ENCODE peak calls at places on chromosomes 16 and 17, in eight cellular contexts. A, F, Y, B, X, D, J and E are unnamed samples.

GRCh38 chr17:39753514-39754160 is 15.9 kb downstream of the GRB7 start:
- DNase-seq in J (no peak), Y (peak), A (peak), X (no peak), F (no peak), D (peak), B (no peak), E (peak)

GRCh38 chr16:80151706-80152073 is 389.1 kb upstream of the DYNLRB2 start:
- DNase-seq in Y (no peak), B (no peak), J (no peak), D (no peak), X (no peak), F (no peak), A (no peak), E (no peak)

GRCh38 chr16:20114356-20114755 is 40.7 kb upstream of the GPR139 start:
- DNase-seq in A (no peak), F (no peak), D (no peak), X (no peak), J (no peak), B (no peak), Y (no peak), E (no peak)

GRCh38 chr16:17518441-17518840 is 47.7 kb upstream of the XYLT1 start:
- DNase-seq in F (no peak), A (no peak), X (no peak), D (no peak), Y (no peak), B (no peak), J (no peak), E (no peak)

GRCh38 chr16:89619880-89620279 is 6.4 kb downstream of the DPEP1 start:
- DNase-seq in D (no peak), J (peak), Y (no peak), X (no peak), A (no peak), B (no peak), F (no peak), E (no peak)

GRCh38 chr17:27293359-27293897 is 486 bp upstream of the WSB1 start:
- DNase-seq in A (peak), J (no peak), D (no peak), Y (no peak), X (no peak), F (peak), B (no peak), E (no peak)

GRCh38 chr17:45705123-45706009 is 78.8 kb upstream of the CRHR1 start:
- DNase-seq in D (no peak), F (no peak), Y (no peak), X (no peak), J (no peak), A (no peak), B (no peak), E (no peak)

GRCh38 chr17:81566461-81567126 is 14.4 kb upstream of the FAAP100 start:
- DNase-seq in Y (no peak), X (no peak), A (no peak), D (peak), J (peak), F (no peak), B (no peak), E (peak)

GRCh38 chr16:86898386-86898785 is 320.0 kb downstream of the FOXL1 start:
- DNase-seq in J (no peak), D (no peak), B (no peak), Y (no peak), A (no peak), X (no peak), F (no peak), E (no peak)

GRCh38 chr16:4266372-4266771 is 6.5 kb downstream of the TFAP4 start:
- DNase-seq in D (no peak), X (no peak), B (no peak), J (no peak), F (no peak), A (no peak), Y (no peak), E (no peak)

GRCh38 chr17:77320501-77321256 is 179.9 kb downstream of the SEC14L1 start:
- DNase-seq in J (peak), D (peak), X (no peak), F (no peak), B (no peak), Y (peak), A (peak), E (no peak)

GRCh38 chr17:18360518-18360917 is 2.8 kb downstream of the SHMT1 start:
- DNase-seq in J (no peak), D (no peak), Y (no peak), B (no peak), F (no peak), X (no peak), A (no peak), E (no peak)

GRCh38 chr17:7167832-7168231 is 11.3 kb downstream of the ASGR1 start:
- DNase-seq in Y (no peak), F (no peak), A (no peak), D (peak), J (no peak), B (no peak), X (no peak), E (no peak)

GRCh38 chr17:81885869-81886548 is 5.4 kb downstream of the ALYREF start:
- DNase-seq in J (peak), Y (no peak), X (no peak), B (no peak), A (no peak), D (no peak), F (no peak), E (no peak)

GRCh38 chr16:29192329-29193247 is 207.7 kb downstream of the LAT start:
- DNase-seq in Y (no peak), B (peak), X (no peak), A (no peak), D (peak), F (no peak), J (peak), E (no peak)

GRCh38 chr17:27456681-27457404 is 595 bp downstream of the KSR1 start:
- DNase-seq in Y (peak), J (peak), D (no peak), F (no peak), X (no peak), B (no peak), A (peak), E (peak)

GRCh38 chr16:81313731-81314602 is 795 bp upstream of the GAN start:
- DNase-seq in B (no peak), Y (peak), X (no peak), A (no peak), J (no peak), D (no peak), F (peak), E (no peak)

GRCh38 chr17:77644981-77645380 is 313.5 kb upstream of the TNRC6C start:
- DNase-seq in D (no peak), F (peak), J (no peak), A (no peak), Y (peak), X (no peak), B (no peak), E (no peak)

GRCh38 chr16:85031451-85031850 is 3.9 kb downstream of the KIAA0513 start:
- DNase-seq in B (no peak), F (no peak), A (no peak), J (no peak), Y (no peak), D (no peak), X (no peak), E (no peak)

GRCh38 chr17:39462644-39463375 is 1.5 kb downstream of the CDK12 start:
- DNase-seq in D (no peak), J (no peak), B (no peak), X (no peak), Y (peak), F (no peak), A (no peak), E (peak)

GRCh38 chr17:75654176-75654575 is 12.8 kb downstream of the RECQL5 start:
- DNase-seq in Y (no peak), F (no peak), A (no peak), B (no peak), J (no peak), D (no peak), X (no peak), E (no peak)
- TF ChIP-seq CTCF in Y (no peak), F (no peak), A (no peak), B (peak), J (no peak), D (no peak), X (no peak), E (no peak)

GRCh38 chr17:918102-918740 is 61.4 kb downstream of the NXN start:
- DNase-seq in B (no peak), A (no peak), J (peak), X (no peak), F (no peak), D (no peak), Y (no peak), E (no peak)

GRCh38 chr17:915416-916201 is 64.0 kb downstream of the NXN start:
- DNase-seq in B (no peak), F (no peak), X (no peak), J (no peak), D (no peak), Y (no peak), A (no peak), E (no peak)

GRCh38 chr17:917391-917811 is 62.2 kb downstream of the NXN start:
- DNase-seq in X (no peak), D (no peak), Y (no peak), B (no peak), F (no peak), A (no peak), J (peak), E (no peak)

GRCh38 chr17:913207-913606 is 66.4 kb downstream of the NXN start:
- DNase-seq in A (no peak), Y (no peak), B (no peak), J (no peak), D (no peak), F (no peak), X (no peak), E (no peak)

DNA sequence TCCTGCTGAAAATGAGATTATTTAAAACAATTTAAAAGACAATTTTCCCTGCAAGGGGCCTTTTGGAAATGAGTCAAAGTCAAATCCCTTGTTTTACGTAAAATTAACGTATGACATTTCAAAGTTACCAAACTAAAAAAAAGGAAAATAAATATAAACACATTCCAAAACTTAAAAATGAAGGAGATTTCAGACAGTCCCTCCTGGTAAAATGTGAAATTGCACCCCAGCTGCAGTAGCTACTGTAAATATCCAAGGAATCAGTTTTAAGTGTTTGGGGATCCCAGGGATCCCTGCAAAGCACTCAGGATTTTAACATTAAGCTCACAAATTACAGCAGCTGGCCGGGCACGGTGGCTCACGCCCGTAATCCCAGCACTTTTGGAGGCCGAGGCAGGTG is 63.3 kb downstream of the NXN start:
- DNase-seq in D (no peak), Y (no peak), F (no peak), A (no peak), J (no peak), X (no peak), B (no peak), E (no peak)
- TF ChIP-seq CTCF in D (no peak), Y (no peak), F (no peak), A (no peak), J (no peak), X (no peak), B (peak), E (peak)

DNA sequence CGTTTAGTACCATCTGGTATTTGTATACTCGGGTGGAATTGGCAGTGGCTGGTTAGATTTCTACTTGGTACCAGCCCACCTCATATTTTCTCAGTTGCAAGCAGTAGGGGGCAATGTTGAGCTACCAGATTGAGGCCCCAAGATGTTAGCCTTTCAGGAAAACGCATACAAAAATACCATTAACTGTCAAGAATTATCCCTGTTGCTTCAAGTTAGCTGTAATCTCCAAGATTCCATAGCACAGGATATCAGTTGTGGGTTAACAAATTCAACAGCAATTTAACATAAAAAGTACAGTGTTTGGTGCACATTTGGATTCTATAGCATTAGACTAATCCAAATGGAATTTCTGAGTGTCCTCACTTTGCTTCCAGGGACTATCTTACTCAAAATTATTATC is 188.2 kb downstream of the FTO start:
- DNase-seq in F (peak), X (no peak), D (peak), A (peak), Y (peak), J (no peak), B (no peak), E (peak)
- TF ChIP-seq CTCF in F (peak), X (peak), D (peak), A (peak), Y (peak), J (peak), B (peak), E (peak)

GRCh38 chr17:58006924-58007780 is at the start of gene SRSF1:
- DNase-seq in B (peak), A (peak), X (peak), D (peak), J (peak), Y (peak), F (peak), E (peak)

GRCh38 chr17:58005728-58006562 is 1.1 kb downstream of the SRSF1 start:
- DNase-seq in D (no peak), A (no peak), B (no peak), F (peak), J (no peak), Y (no peak), X (no peak), E (no peak)

GRCh38 chr17:58010067-58010799 is 3.2 kb upstream of the SRSF1 start:
- DNase-seq in F (no peak), Y (no peak), J (no peak), D (no peak), X (no peak), A (no peak), B (no peak), E (no peak)

GRCh38 chr17:58006563-58006923 is 503 bp downstream of the SRSF1 start:
- DNase-seq in F (no peak), J (peak), D (peak), X (peak), B (peak), Y (peak), A (no peak), E (peak)

GRCh38 chr17:58007781-58008706 is 998 bp upstream of the SRSF1 start:
- DNase-seq in J (peak), X (no peak), B (no peak), A (no peak), D (no peak), Y (no peak), F (no peak), E (no peak)
- TF ChIP-seq CTCF in J (no peak), X (no peak), B (no peak), A (no peak), D (no peak), Y (no peak), F (no peak), E (no peak)

DNA sequence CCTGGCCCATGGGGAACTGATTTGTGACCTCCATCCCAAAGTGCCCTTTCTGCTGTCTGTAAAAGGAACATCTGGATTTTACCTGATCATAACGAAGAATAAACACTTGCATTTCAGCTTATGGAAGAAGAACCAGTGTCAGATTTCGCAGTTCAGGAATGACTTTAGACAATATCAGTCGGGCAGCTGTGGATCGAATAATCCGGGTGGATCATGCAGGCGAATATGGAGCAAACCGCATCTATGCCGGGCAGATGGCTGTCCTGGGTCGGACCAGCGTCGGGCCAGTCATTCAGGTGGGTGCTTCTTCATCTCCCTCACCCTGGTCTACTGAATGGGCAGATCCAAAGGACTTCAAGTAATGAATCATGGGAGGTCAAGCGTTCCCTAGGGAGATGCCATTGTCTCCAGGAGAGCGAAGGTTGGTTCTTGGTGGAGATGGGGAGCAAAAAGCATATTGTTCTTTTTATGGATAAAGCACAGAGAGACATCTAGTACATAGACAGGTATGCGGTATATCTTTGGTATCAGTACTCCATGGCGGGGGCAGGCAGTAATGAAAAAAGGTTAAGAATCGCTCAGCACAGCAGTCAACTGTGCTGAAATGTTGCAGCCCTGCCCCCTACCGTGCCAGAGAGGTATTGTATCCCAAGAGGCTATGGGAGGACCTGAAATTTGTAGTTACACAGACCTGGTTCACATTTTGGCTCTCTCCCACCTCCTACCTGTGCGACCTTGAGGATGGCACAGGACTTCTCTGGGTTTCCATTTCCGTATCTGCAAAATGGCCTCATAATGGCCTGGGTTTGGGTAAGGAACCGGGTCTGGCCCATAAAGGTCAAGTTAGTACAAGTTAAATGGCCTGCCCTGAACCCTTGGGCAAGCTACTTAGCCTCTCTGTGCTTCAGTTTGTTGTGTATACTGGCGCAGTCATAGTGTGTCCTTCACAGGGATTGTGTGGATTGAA is 4.7 kb downstream of the COQ7 start:
- DNase-seq in B (no peak), J (no peak), D (no peak), A (peak), Y (peak), X (no peak), F (peak), E (peak)
- TF ChIP-seq CTCF in B (peak), J (peak), D (peak), A (peak), Y (peak), X (peak), F (peak), E (peak)

GRCh38 chr17:47698749-47699535 is 5.0 kb downstream of the TBKBP1 start:
- DNase-seq in D (no peak), Y (peak), X (no peak), F (peak), A (peak), B (no peak), J (peak), E (peak)

GRCh38 chr17:47700471-47701449 is 6.8 kb downstream of the TBKBP1 start:
- DNase-seq in Y (no peak), D (no peak), J (no peak), X (no peak), F (no peak), A (no peak), B (no peak), E (no peak)

GRCh38 chr17:47701603-47702002 is 7.6 kb downstream of the TBKBP1 start:
- DNase-seq in B (no peak), J (no peak), D (no peak), A (no peak), X (no peak), F (no peak), Y (no peak), E (no peak)

GRCh38 chr17:47697948-47698711 is 4.2 kb downstream of the TBKBP1 start:
- DNase-seq in X (no peak), J (no peak), A (peak), Y (no peak), D (no peak), F (no peak), B (no peak), E (no peak)

DNA sequence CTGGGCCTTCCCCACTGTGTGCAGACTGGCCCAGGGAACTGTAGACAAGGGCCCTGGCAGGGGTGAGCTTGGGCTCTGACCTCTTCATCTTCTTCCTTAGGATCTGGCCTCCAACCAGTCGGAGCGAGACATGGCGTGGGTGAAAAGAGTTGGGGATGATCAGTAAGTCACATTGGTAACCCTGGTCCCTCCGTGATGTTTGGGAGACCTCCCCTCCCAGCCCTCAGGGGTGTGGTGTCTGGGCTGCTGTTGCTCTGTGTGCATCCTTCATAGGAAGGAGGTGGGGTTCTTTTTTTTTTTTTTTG is 5.5 kb downstream of the TBKBP1 start:
- DNase-seq in B (no peak), D (no peak), J (no peak), X (no peak), Y (no peak), A (no peak), F (no peak), E (no peak)
- TF ChIP-seq CTCF in B (no peak), D (no peak), J (no peak), X (no peak), Y (no peak), A (no peak), F (no peak), E (no peak)

GRCh38 chr16:66701061-66701460 is 4.5 kb upstream of the CMTM4 start:
- DNase-seq in B (no peak), J (no peak), D (no peak), A (no peak), Y (no peak), F (no peak), X (no peak), E (no peak)
- TF ChIP-seq CTCF in B (no peak), J (no peak), D (no peak), A (no peak), Y (no peak), F (no peak), X (no peak), E (no peak)

GRCh38 chr16:2277466-2278271 is 9.7 kb upstream of the RNPS1 start:
- DNase-seq in D (no peak), X (no peak), A (no peak), F (no peak), Y (no peak), J (no peak), B (no peak), E (no peak)

GRCh38 chr16:2280461-2280860 is 12.5 kb upstream of the RNPS1 start:
- DNase-seq in J (no peak), F (no peak), A (no peak), X (no peak), B (no peak), D (no peak), Y (no peak), E (no peak)

GRCh38 chr16:2276501-2277195 is 8.7 kb upstream of the RNPS1 start:
- DNase-seq in B (no peak), X (no peak), J (no peak), F (no peak), D (no peak), A (no peak), Y (no peak), E (no peak)

GRCh38 chr16:2278956-2279800 is 11.3 kb upstream of the RNPS1 start:
- DNase-seq in Y (no peak), J (no peak), D (no peak), B (no peak), A (no peak), X (no peak), F (no peak), E (no peak)

GRCh38 chr16:2278272-2278608 is 10.3 kb upstream of the RNPS1 start:
- DNase-seq in Y (peak), D (no peak), F (no peak), J (no peak), B (no peak), A (no peak), X (no peak), E (no peak)
- TF ChIP-seq CTCF in Y (no peak), D (no peak), F (no peak), J (no peak), B (peak), A (no peak), X (no peak), E (no peak)

DNA sequence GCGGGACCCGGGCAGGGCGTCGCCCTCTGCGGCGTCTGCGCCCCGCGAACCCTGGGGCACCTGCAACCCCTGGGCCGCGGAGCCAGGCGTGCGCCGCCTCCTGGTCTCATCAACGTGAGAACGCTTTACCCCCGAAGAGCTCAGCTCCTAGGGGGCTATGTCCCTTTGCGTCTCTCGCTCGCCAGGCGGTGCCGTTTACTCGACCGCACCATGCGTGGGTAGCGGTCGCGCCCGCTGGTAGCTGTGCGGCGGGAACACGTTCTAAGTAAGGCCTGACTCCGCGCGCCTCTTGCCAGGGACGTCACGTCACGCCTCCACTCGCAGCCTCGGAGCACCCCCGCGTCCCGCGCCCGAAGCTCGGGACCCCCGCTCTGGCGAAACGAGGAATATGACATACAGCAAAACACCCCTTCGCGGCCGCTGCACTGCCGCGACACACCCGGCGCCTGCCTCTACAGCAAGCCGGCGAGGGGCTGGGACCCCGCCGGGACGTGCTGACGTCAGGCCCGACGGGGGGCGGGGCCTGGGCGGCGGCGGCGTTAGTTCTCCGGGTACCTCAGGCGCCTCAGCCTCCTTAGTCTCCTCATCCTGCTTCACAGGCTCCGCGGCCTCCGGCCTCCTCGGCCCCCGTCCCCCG is at the start of gene RAB11FIP3:
- DNase-seq in J (peak), F (peak), Y (peak), A (peak), X (peak), B (peak), D (peak), E (peak)
- TF ChIP-seq CTCF in J (no peak), F (peak), Y (no peak), A (peak), X (peak), B (peak), D (no peak), E (no peak)